ENCODE peak calls at places on chromosomes 2 and 18, in ten cellular contexts. S, O, K, W, I, D, J, Q, H and A are unnamed samples.
A peak's percentile ranks its signal among the peaks of the same experiment; 100 is the strongest.

GRCh38 chr2:217653240-217653639 is 349.6 kb downstream of the TNS1 start:
- DNase-seq in S (no peak), O (no peak), K (no peak), W (no peak), I (no peak), D (peak; percentile 55), J (peak; percentile 45), Q (peak; percentile 21), H (no peak), A (peak; percentile 76)

GRCh38 chr2:100257939-100258338 is 64.4 kb downstream of the LONRF2 start:
- DNase-seq in S (no peak), O (no peak), K (no peak), W (no peak), I (no peak), D (no peak), J (no peak), Q (no peak), H (no peak), A (no peak)

GRCh38 chr2:26569216-26570082 is 71.7 kb downstream of the CIB4 start:
- DNase-seq in S (no peak), O (no peak), K (no peak), W (no peak), I (peak; percentile 19), D (no peak), J (no peak), Q (no peak), H (no peak), A (no peak)

GRCh38 chr18:73136134-73136533 is 268.3 kb upstream of the NETO1 start:
- DNase-seq in S (no peak), O (no peak), K (no peak), W (peak; percentile 8), I (no peak), D (no peak), J (no peak), Q (no peak), H (no peak), A (peak; percentile 8)

GRCh38 chr2:135641156-135642068 is 100.2 kb upstream of the UBXN4 start:
- DNase-seq in S (no peak), O (no peak), K (no peak), W (no peak), I (no peak), D (no peak), J (no peak), Q (no peak), H (no peak), A (no peak)

GRCh38 chr18:7577706-7578105 is 10.6 kb downstream of the PTPRM start:
- DNase-seq in S (peak; percentile 65), O (no peak), K (no peak), W (peak; percentile 88), I (no peak), D (no peak), J (no peak), Q (no peak), H (no peak), A (no peak)

GRCh38 chr2:235496239-235496621 is 2.4 kb downstream of the AGAP1 start:
- DNase-seq in S (no peak), O (no peak), K (no peak), W (no peak), I (no peak), D (no peak), J (no peak), Q (no peak), H (no peak), A (no peak)

GRCh38 chr2:133365117-133365516 is 203.1 kb downstream of the NCKAP5 start:
- DNase-seq in S (no peak), O (no peak), K (no peak), W (no peak), I (no peak), D (no peak), J (no peak), Q (no peak), H (no peak), A (no peak)

GRCh38 chr2:215812966-215813365 is 200.4 kb downstream of the MREG start:
- DNase-seq in S (no peak), O (no peak), K (no peak), W (no peak), I (no peak), D (no peak), J (no peak), Q (no peak), H (no peak), A (no peak)

GRCh38 chr18:72898870-72899840 is 31.4 kb upstream of the NETO1 start:
- DNase-seq in S (no peak), O (no peak), K (no peak), W (no peak), I (no peak), D (no peak), J (no peak), Q (no peak), H (no peak), A (no peak)

GRCh38 chr2:194166818-194167217 is 1490.2 kb upstream of the SLC39A10 start:
- DNase-seq in S (no peak), O (peak; percentile 26), K (no peak), W (peak; percentile 53), I (no peak), D (no peak), J (no peak), Q (no peak), H (no peak), A (peak; percentile 52)

GRCh38 chr2:102940684-102941083 is 178.9 kb downstream of the TMEM182 start:
- DNase-seq in S (no peak), O (no peak), K (no peak), W (no peak), I (no peak), D (no peak), J (no peak), Q (no peak), H (no peak), A (no peak)

GRCh38 chr2:237025090-237025865 is 60.4 kb upstream of the COPS8 start:
- DNase-seq in S (no peak), O (no peak), K (no peak), W (no peak), I (peak; percentile 77), D (no peak), J (peak; percentile 79), Q (no peak), H (no peak), A (peak; percentile 90)

GRCh38 chr2:218859556-218859993 is at the start of gene WNT6:
- DNase-seq in S (no peak), O (no peak), K (peak; percentile 28), W (peak; percentile 80), I (no peak), D (no peak), J (no peak), Q (no peak), H (no peak), A (no peak)

GRCh38 chr2:27772804-27773203 is 1.3 kb downstream of the MRPL33 start:
- DNase-seq in S (no peak), O (no peak), K (no peak), W (no peak), I (no peak), D (no peak), J (no peak), Q (no peak), H (no peak), A (no peak)

GRCh38 chr2:236665572-236666118 is 96.0 kb downstream of the ACKR3 start:
- DNase-seq in S (no peak), O (no peak), K (no peak), W (no peak), I (no peak), D (no peak), J (peak; percentile 11), Q (no peak), H (no peak), A (no peak)

GRCh38 chr18:77071711-77072292 is 60.8 kb downstream of the MBP start:
- DNase-seq in S (no peak), O (no peak), K (no peak), W (no peak), I (no peak), D (no peak), J (no peak), Q (no peak), H (no peak), A (peak; percentile 69)

GRCh38 chr2:115529627-115530026 is 1087.2 kb downstream of the DPP10 start:
- DNase-seq in S (no peak), O (no peak), K (no peak), W (no peak), I (no peak), D (no peak), J (no peak), Q (no peak), H (no peak), A (no peak)
- H3K9me3 ChIP-seq in S (no peaks in the 10 kb centered on the region), O (no peaks in the 10 kb centered on the region), K (no peaks in the 10 kb centered on the region), W (no peaks in the 10 kb centered on the region), I (peaks cover 2% of the 10 kb centered on the region), D (no peaks in the 10 kb centered on the region), J (no peaks in the 10 kb centered on the region), Q (no peaks in the 10 kb centered on the region), H (no peaks in the 10 kb centered on the region), A (no peaks in the 10 kb centered on the region)

GRCh38 chr2:208248601-208249000 is 6.3 kb downstream of the IDH1 start:
- DNase-seq in S (no peak), O (no peak), K (no peak), W (no peak), I (no peak), D (no peak), J (no peak), Q (no peak), H (no peak), A (no peak)
- H3K36me3 ChIP-seq in S (peaks cover 100% of the 10 kb centered on the region), O (peaks cover 97% of the 10 kb centered on the region), K (peaks cover 91% of the 10 kb centered on the region), W (peaks cover 61% of the 10 kb centered on the region), I (peaks cover 87% of the 10 kb centered on the region), D (no peaks in the 10 kb centered on the region), J (peaks cover 5% of the 10 kb centered on the region), Q (peaks cover 91% of the 10 kb centered on the region), H (peaks cover 9% of the 10 kb centered on the region), A (no peaks in the 10 kb centered on the region)

GRCh38 chr2:95240091-95240490 is 32.8 kb downstream of the ZNF892 start:
- DNase-seq in S (no peak), O (no peak), K (no peak), W (no peak), I (no peak), D (no peak), J (no peak), Q (no peak), H (no peak), A (no peak)
- H3K9me3 ChIP-seq in S (peaks cover 5% of the 10 kb centered on the region), O (no peaks in the 10 kb centered on the region), K (no peaks in the 10 kb centered on the region), W (peaks cover 10% of the 10 kb centered on the region), I (peaks cover 4% of the 10 kb centered on the region), D (peaks cover 34% of the 10 kb centered on the region), J (no peaks in the 10 kb centered on the region), Q (peaks cover 69% of the 10 kb centered on the region), H (peaks cover 4% of the 10 kb centered on the region), A (no peaks in the 10 kb centered on the region)

GRCh38 chr2:239157269-239157668 is 243.6 kb downstream of the HDAC4 start:
- DNase-seq in S (no peak), O (no peak), K (no peak), W (no peak), I (no peak), D (peak; percentile 50), J (peak; percentile 44), Q (no peak), H (no peak), A (no peak)

GRCh38 chr2:239160226-239161143 is 240.3 kb downstream of the HDAC4 start:
- DNase-seq in S (no peak), O (no peak), K (no peak), W (no peak), I (peak; percentile 25), D (peak; percentile 27), J (no peak), Q (no peak), H (no peak), A (no peak)

GRCh38 chr2:239158641-239159475 is 242.0 kb downstream of the HDAC4 start:
- DNase-seq in S (no peak), O (no peak), K (peak; percentile 61), W (peak; percentile 18), I (peak; percentile 40), D (peak; percentile 44), J (no peak), Q (no peak), H (no peak), A (no peak)

GRCh38 chr2:239157766-239158165 is 243.1 kb downstream of the HDAC4 start:
- DNase-seq in S (peak; percentile 11), O (no peak), K (peak; percentile 58), W (peak; percentile 65), I (peak; percentile 57), D (peak; percentile 58), J (peak; percentile 91), Q (no peak), H (no peak), A (peak; percentile 48)

GRCh38 chr2:239159476-239159911 is 241.3 kb downstream of the HDAC4 start:
- DNase-seq in S (no peak), O (no peak), K (no peak), W (no peak), I (no peak), D (peak; percentile 25), J (no peak), Q (no peak), H (no peak), A (no peak)
- H3K36me3 ChIP-seq in S (peaks cover 55% of the 10 kb centered on the region), O (no peaks in the 10 kb centered on the region), K (no peaks in the 10 kb centered on the region), W (no peaks in the 10 kb centered on the region), I (no peaks in the 10 kb centered on the region), D (no peaks in the 10 kb centered on the region), J (no peaks in the 10 kb centered on the region), Q (peaks cover 69% of the 10 kb centered on the region), H (peaks cover 38% of the 10 kb centered on the region), A (no peaks in the 10 kb centered on the region)